ENCODE peak calls at places on chromosome 22, in seven cellular contexts. W, U, C, M, G, T and B are unnamed samples.

GRCh38 chr22:39207141-39208012 is 37.4 kb downstream of the PDGFB start:
- DNase-seq in C (no peak), W (no peak), T (no peak), G (no peak), M (no peak), U (no peak), B (no peak)

GRCh38 chr22:30325065-30325720 is 1.5 kb downstream of the TBC1D10A start:
- DNase-seq in T (no peak), U (no peak), G (no peak), W (peak; percentile 37), M (peak; percentile 46), C (no peak), B (no peak)

GRCh38 chr22:22716136-22716535 is 71.7 kb downstream of the GGTLC2 start:
- DNase-seq in U (no peak), W (no peak), C (no peak), G (no peak), T (no peak), M (no peak), B (no peak)

GRCh38 chr22:38981005-38981658 is 1.0 kb upstream of the APOBEC3B start:
- DNase-seq in G (no peak), U (peak; percentile 26), M (no peak), W (peak; percentile 17), C (no peak), T (no peak), B (no peak)

GRCh38 chr22:45240810-45241631 is at the start of gene KIAA0930:
- DNase-seq in M (peak; percentile 98), C (peak; percentile 98), T (peak; percentile 86), U (peak; percentile 82), W (peak; percentile 50), G (peak; percentile 71), B (peak; percentile 77)

GRCh38 chr22:24952837-24953293 is 349 bp downstream of the KIAA1671 start:
- DNase-seq in W (no peak), T (no peak), M (peak; percentile 63), C (no peak), G (no peak), U (peak; percentile 65), B (peak; percentile 44)

GRCh38 chr22:33328789-33329296 is 270.7 kb upstream of the SYN3 start:
- DNase-seq in W (no peak), U (no peak), T (peak; percentile 21), G (no peak), M (no peak), C (no peak), B (no peak)

GRCh38 chr22:17368727-17369552 is at the start of gene CECR2:
- DNase-seq in C (no peak), T (peak; percentile 58), W (no peak), M (peak; percentile 78), U (peak; percentile 90), G (no peak), B (peak; percentile 69)

GRCh38 chr22:17368144-17368726 is 1.0 kb upstream of the CECR2 start:
- DNase-seq in M (no peak), G (no peak), T (no peak), C (no peak), U (no peak), W (no peak), B (no peak)

GRCh38 chr22:29641052-29641780 is 37.8 kb downstream of the NF2 start:
- DNase-seq in W (no peak), U (no peak), M (no peak), C (no peak), T (no peak), G (no peak), B (no peak)

GRCh38 chr22:23512348-23512705 is 67.8 kb downstream of the IGLL1 start:
- DNase-seq in W (no peak), M (no peak), G (no peak), T (no peak), U (no peak), C (no peak), B (no peak)

GRCh38 chr22:22348127-22348814 is 103.7 kb downstream of the VPREB1 start:
- DNase-seq in W (no peak), T (peak; percentile 19), U (peak; percentile 31), G (no peak), C (no peak), M (peak; percentile 26), B (peak; percentile 31)

GRCh38 chr22:46463435-46464227 is 73.8 kb downstream of the CELSR1 start:
- DNase-seq in U (no peak), T (no peak), G (no peak), C (no peak), W (no peak), M (no peak), B (no peak)

GRCh38 chr22:25563757-25564319 is 637 bp upstream of the GRK3 start:
- DNase-seq in W (no peak), T (peak; percentile 74), U (no peak), C (no peak), M (no peak), G (peak; percentile 1), B (no peak)

GRCh38 chr22:19210188-19210587 is 31.7 kb upstream of the SLC25A1 start:
- DNase-seq in U (no peak), T (no peak), C (no peak), G (no peak), M (no peak), W (no peak), B (no peak)

GRCh38 chr22:27454807-27455450 is 346.6 kb downstream of the MN1 start:
- DNase-seq in C (no peak), U (no peak), W (no peak), G (no peak), T (no peak), M (no peak), B (no peak)

GRCh38 chr22:36465232-36466021 is 16.0 kb downstream of the TXN2 start:
- DNase-seq in M (no peak), C (no peak), W (peak; percentile 65), G (no peak), U (no peak), T (peak; percentile 42), B (no peak)

GRCh38 chr22:48885919-48886305 is 941.8 kb downstream of the BRD1 start:
- DNase-seq in W (no peak), T (no peak), G (no peak), C (no peak), M (no peak), U (no peak), B (no peak)

GRCh38 chr22:27609411-27610029 is 192.0 kb downstream of the MN1 start:
- DNase-seq in M (no peak), W (no peak), G (no peak), U (peak; percentile 35), C (no peak), T (no peak), B (peak; percentile 45)

GRCh38 chr22:38317237-38317994 is at the start of gene CSNK1E:
- DNase-seq in C (peak; percentile 93), U (peak; percentile 69), T (peak; percentile 70), W (no peak), G (peak; percentile 56), M (peak; percentile 93), B (peak; percentile 63)

GRCh38 chr22:37492428-37493344 is 6.5 kb upstream of the MFNG start:
- DNase-seq in G (peak; percentile 39), W (no peak), C (peak; percentile 75), T (peak; percentile 57), M (peak; percentile 58), U (peak; percentile 33), B (no peak)

GRCh38 chr22:44393066-44393465 is 80.3 kb upstream of the SHISAL1 start:
- DNase-seq in M (no peak), U (no peak), C (no peak), W (no peak), G (no peak), T (no peak), B (no peak)

GRCh38 chr22:37803636-37804371 is 3.9 kb upstream of the GCAT start:
- DNase-seq in M (no peak), U (no peak), C (no peak), W (no peak), T (no peak), G (no peak), B (no peak)

GRCh38 chr22:25085930-25086901 is 113.4 kb upstream of the CRYBB3 start:
- DNase-seq in C (peak; percentile 78), U (no peak), T (no peak), M (no peak), W (no peak), G (peak; percentile 11), B (no peak)

GRCh38 chr22:42074153-42074750 is at the start of gene PHETA2:
- DNase-seq in M (no peak), G (no peak), C (peak; percentile 42), T (no peak), U (no peak), W (no peak), B (no peak)

GRCh38 chr22:27754247-27754887 is 47.2 kb downstream of the MN1 start:
- DNase-seq in C (no peak), G (no peak), W (no peak), U (no peak), T (no peak), M (no peak), B (no peak)

GRCh38 chr22:25169278-25170031 is 30.2 kb upstream of the CRYBB3 start:
- DNase-seq in G (no peak), M (no peak), T (no peak), C (no peak), U (no peak), W (no peak), B (no peak)

GRCh38 chr22:40203568-40203967 is 25.8 kb downstream of the TNRC6B start:
- DNase-seq in T (no peak), W (no peak), U (no peak), M (no peak), C (peak; percentile 49), G (no peak), B (no peak)

GRCh38 chr22:32024791-32025190 is 18.3 kb upstream of the SLC5A1 start:
- DNase-seq in C (no peak), U (no peak), T (no peak), M (no peak), W (no peak), G (no peak), B (no peak)

GRCh38 chr22:45155050-45155840 is 8.5 kb upstream of the NUP50 start:
- DNase-seq in C (no peak), T (no peak), G (no peak), M (no peak), U (no peak), W (no peak), B (no peak)

GRCh38 chr22:38243007-38243775 is 29.6 kb downstream of the TMEM184B start:
- DNase-seq in M (no peak), C (no peak), T (no peak), G (no peak), W (peak; percentile 73), U (no peak), B (peak; percentile 70)

GRCh38 chr22:48892571-48893287 is 934.9 kb downstream of the BRD1 start:
- DNase-seq in G (no peak), T (no peak), C (no peak), W (no peak), M (no peak), U (no peak), B (no peak)

GRCh38 chr22:35219012-35219411 is 38.3 kb upstream of the HMGXB4 start:
- DNase-seq in W (no peak), T (no peak), C (no peak), G (no peak), U (no peak), M (peak; percentile 13), B (no peak)

GRCh38 chr22:47504962-47505361 is 742.5 kb downstream of the TBC1D22A start:
- DNase-seq in U (no peak), G (no peak), C (no peak), M (no peak), W (no peak), T (no peak), B (no peak)

GRCh38 chr22:31046591-31047226 is 34.4 kb upstream of the SMTN start:
- DNase-seq in C (no peak), W (peak; percentile 32), T (peak; percentile 58), U (no peak), G (no peak), M (peak; percentile 36), B (peak; percentile 25)

GRCh38 chr22:39309364-39309861 is 10.0 kb downstream of the RPL3 start:
- DNase-seq in G (no peak), T (no peak), C (no peak), M (no peak), W (no peak), U (no peak), B (no peak)

GRCh38 chr22:49290711-49291110 is 537.0 kb downstream of the BRD1 start:
- DNase-seq in C (no peak), U (no peak), M (no peak), T (no peak), G (no peak), W (no peak), B (no peak)

GRCh38 chr22:39094717-39095389 is 2.2 kb upstream of the APOBEC3H start:
- DNase-seq in U (no peak), G (no peak), T (no peak), M (no peak), C (no peak), W (no peak), B (no peak)